ENCODE peak calls at places on chromosomes 12 and 14, in nine cellular contexts. S is K562, B is suprapubic skin, V is HepG2, Q is esophagus muscularis mucosa, E is A549, R is ovary, J is tibial nerve, O is sigmoid colon. L is an unnamed sample.

GRCh38 chr12:12533238-12533829 is 29.3 kb downstream of the DUSP16 start:
- DNase-seq in S (peak), B (no peak), V (peak), Q (no peak), E (no peak), R (peak), J (no peak), O (no peak), L (peak)

GRCh38 chr14:55348766-55349453 is 62.7 kb downstream of the ATG14 start:
- DNase-seq in S (no peak), B (no peak), V (no peak), Q (peak), E (no peak), R (no peak), J (no peak), O (no peak), L (no peak)

GRCh38 chr14:100341301-100342031 is 18.3 kb downstream of the SLC25A47 start:
- DNase-seq in S (no peak), B (peak), V (no peak), Q (no peak), E (peak), R (no peak), J (no peak), O (no peak), L (peak)

GRCh38 chr14:104638927-104639450 is 34.4 kb upstream of the TMEM179 start:
- DNase-seq in S (no peak), B (no peak), V (no peak), Q (no peak), E (no peak), R (no peak), J (no peak), O (peak), L (no peak)

GRCh38 chr14:35374273-35374681 is 30.3 kb downstream of the NFKBIA start:
- DNase-seq in S (no peak), B (no peak), V (peak), Q (no peak), E (peak), R (no peak), J (peak), O (peak), L (peak)

GRCh38 chr14:64541261-64541970 is 875 bp downstream of the HSPA2 start:
- DNase-seq in S (no peak), B (peak), V (no peak), Q (no peak), E (no peak), R (peak), J (no peak), O (peak), L (no peak)

GRCh38 chr12:76666272-76666845 is 97.6 kb upstream of the ZDHHC17 start:
- DNase-seq in S (no peak), B (no peak), V (no peak), Q (no peak), E (no peak), R (no peak), J (no peak), O (no peak), L (no peak)

GRCh38 chr14:20657216-20658211 is 16.0 kb upstream of the OR6S1 start:
- DNase-seq in S (peak), B (no peak), V (peak), Q (peak), E (peak), R (no peak), J (no peak), O (no peak), L (no peak)

GRCh38 chr12:47885012-47885501 is 19.7 kb downstream of the VDR start:
- DNase-seq in S (no peak), B (no peak), V (no peak), Q (no peak), E (no peak), R (no peak), J (no peak), O (no peak), L (no peak)

GRCh38 chr14:104697892-104698583 is 8.6 kb downstream of the INF2 start:
- DNase-seq in S (no peak), B (no peak), V (no peak), Q (no peak), E (no peak), R (no peak), J (no peak), O (no peak), L (no peak)

GRCh38 chr14:21255385-21256101 is 13.7 kb downstream of the HNRNPC start:
- DNase-seq in S (no peak), B (no peak), V (no peak), Q (no peak), E (no peak), R (no peak), J (no peak), O (no peak), L (no peak)

GRCh38 chr12:58285551-58285950 is 344.2 kb downstream of the ATP23 start:
- DNase-seq in S (no peak), B (no peak), V (no peak), Q (no peak), E (no peak), R (no peak), J (no peak), O (no peak), L (no peak)

GRCh38 chr14:95488376-95489162 is 27.9 kb downstream of the SYNE3 start:
- DNase-seq in S (no peak), B (no peak), V (no peak), Q (no peak), E (no peak), R (no peak), J (no peak), O (no peak), L (no peak)

GRCh38 chr14:81137316-81137715 is 83.4 kb downstream of the GTF2A1 start:
- DNase-seq in S (no peak), B (no peak), V (no peak), Q (no peak), E (peak), R (no peak), J (no peak), O (no peak), L (no peak)

GRCh38 chr12:26692417-26692816 is 140.6 kb downstream of the ITPR2 start:
- DNase-seq in S (no peak), B (no peak), V (no peak), Q (no peak), E (no peak), R (no peak), J (no peak), O (no peak), L (no peak)

GRCh38 chr14:59123975-59124374 is 64.5 kb upstream of the DAAM1 start:
- DNase-seq in S (no peak), B (no peak), V (no peak), Q (no peak), E (peak), R (no peak), J (no peak), O (no peak), L (no peak)

GRCh38 chr12:104356231-104357115 is 52.9 kb downstream of the EID3 start:
- DNase-seq in S (no peak), B (no peak), V (no peak), Q (peak), E (no peak), R (no peak), J (no peak), O (peak), L (no peak)

GRCh38 chr12:47276253-47277070 is 196.7 kb upstream of the AMIGO2 start:
- DNase-seq in S (peak), B (no peak), V (peak), Q (peak), E (no peak), R (no peak), J (no peak), O (no peak), L (no peak)

GRCh38 chr12:14403711-14404164 is 38.3 kb downstream of the ATF7IP start:
- DNase-seq in S (no peak), B (no peak), V (no peak), Q (no peak), E (no peak), R (no peak), J (no peak), O (no peak), L (no peak)

GRCh38 chr14:74326369-74327152 is 21.7 kb upstream of the VRTN start:
- DNase-seq in S (no peak), B (no peak), V (peak), Q (no peak), E (no peak), R (no peak), J (no peak), O (no peak), L (no peak)

GRCh38 chr14:63713765-63714164 is 14.1 kb downstream of the SGPP1 start:
- DNase-seq in S (no peak), B (no peak), V (no peak), Q (no peak), E (no peak), R (no peak), J (no peak), O (no peak), L (no peak)

GRCh38 chr14:34623506-34623905 is 6.4 kb downstream of the SNX6 start:
- DNase-seq in S (no peak), B (no peak), V (no peak), Q (no peak), E (no peak), R (no peak), J (no peak), O (no peak), L (no peak)

GRCh38 chr14:57382283-57382682 is 8.1 kb upstream of the NAA30 start:
- DNase-seq in S (no peak), B (no peak), V (peak), Q (no peak), E (no peak), R (no peak), J (no peak), O (no peak), L (no peak)

GRCh38 chr12:22285871-22286270 is 48.6 kb downstream of the ST8SIA1 start:
- DNase-seq in S (no peak), B (no peak), V (no peak), Q (no peak), E (no peak), R (no peak), J (no peak), O (no peak), L (no peak)

GRCh38 chr12:18595406-18595805 is 142.4 kb downstream of the PLCZ1 start:
- DNase-seq in S (no peak), B (no peak), V (no peak), Q (no peak), E (no peak), R (no peak), J (no peak), O (no peak), L (no peak)

GRCh38 chr12:112121780-112122565 is 3.4 kb upstream of the TRAFD1 start:
- DNase-seq in S (no peak), B (no peak), V (no peak), Q (peak), E (peak), R (peak), J (peak), O (peak), L (peak)

GRCh38 chr14:90091393-90091792 is 29.6 kb downstream of the KCNK13 start:
- DNase-seq in S (no peak), B (no peak), V (no peak), Q (peak), E (no peak), R (no peak), J (no peak), O (no peak), L (no peak)

GRCh38 chr14:53900499-53900898 is 56.1 kb downstream of the BMP4 start:
- DNase-seq in S (no peak), B (peak), V (no peak), Q (no peak), E (no peak), R (no peak), J (peak), O (peak), L (peak)

GRCh38 chr12:105275997-105276760 is 40.2 kb upstream of the APPL2 start:
- DNase-seq in S (no peak), B (no peak), V (no peak), Q (peak), E (no peak), R (no peak), J (no peak), O (no peak), L (no peak)

GRCh38 chr14:37569729-37570128 is 25.3 kb downstream of the FOXA1 start:
- DNase-seq in S (no peak), B (no peak), V (no peak), Q (no peak), E (no peak), R (no peak), J (no peak), O (no peak), L (no peak)

GRCh38 chr12:101685121-101685520 is 12.3 kb upstream of the CHPT1 start:
- DNase-seq in S (no peak), B (no peak), V (no peak), Q (no peak), E (no peak), R (no peak), J (no peak), O (no peak), L (no peak)

GRCh38 chr12:65778268-65779090 is 45.8 kb upstream of the HMGA2 start:
- DNase-seq in S (no peak), B (no peak), V (no peak), Q (no peak), E (no peak), R (no peak), J (no peak), O (no peak), L (no peak)

GRCh38 chr14:78697341-78697740 is 527.2 kb downstream of the NRXN3 start:
- DNase-seq in S (peak), B (no peak), V (peak), Q (no peak), E (peak), R (no peak), J (no peak), O (no peak), L (no peak)

GRCh38 chr12:114888458-114888857 is 204.5 kb upstream of the TBX3 start:
- DNase-seq in S (no peak), B (no peak), V (no peak), Q (no peak), E (no peak), R (no peak), J (no peak), O (no peak), L (no peak)

GRCh38 chr14:22939684-22940083 is 10.5 kb upstream of the PRMT5 start:
- DNase-seq in S (no peak), B (no peak), V (no peak), Q (no peak), E (no peak), R (no peak), J (no peak), O (no peak), L (no peak)

GRCh38 chr12:4505381-4505986 is 33.2 kb upstream of the RAD51AP1 start:
- DNase-seq in S (no peak), B (no peak), V (no peak), Q (no peak), E (no peak), R (no peak), J (no peak), O (no peak), L (no peak)

GRCh38 chr12:40552868-40553267 is 139.4 kb upstream of the CNTN1 start:
- DNase-seq in S (no peak), B (no peak), V (no peak), Q (no peak), E (no peak), R (no peak), J (no peak), O (no peak), L (no peak)

GRCh38 chr12:78002878-78003277 is 172.2 kb downstream of the NAV3 start:
- DNase-seq in S (no peak), B (no peak), V (no peak), Q (no peak), E (no peak), R (no peak), J (no peak), O (no peak), L (no peak)
- TF ChIP-seq CTCF in S (no peak), B (no peak), V (no peak), Q (no peak), E (no peak), R (no peak), J (no peak), O (no peak), L (no peak)

GRCh38 chr14:76924363-76925151 is 98.3 kb downstream of the LRRC74A start:
- DNase-seq in S (no peak), B (no peak), V (peak), Q (no peak), E (no peak), R (no peak), J (no peak), O (no peak), L (no peak)
- TF ChIP-seq EP300 in S (no peak), B (no peak), V (no peak), Q (no peak), E (no peak), R (no peak), J (no peak), O (no peak), L (no peak)

GRCh38 chr12:52952082-52952801 is 3.3 kb downstream of the KRT18 start:
- DNase-seq in S (peak), B (no peak), V (no peak), Q (no peak), E (no peak), R (no peak), J (no peak), O (no peak), L (peak)
- TF ChIP-seq CTCF in S (peak), B (no peak), V (peak), Q (no peak), E (peak), R (no peak), J (no peak), O (peak), L (no peak)

GRCh38 chr12:120076651-120077050 is 39.9 kb downstream of the RAB35 start:
- DNase-seq in S (no peak), B (no peak), V (no peak), Q (no peak), E (no peak), R (no peak), J (no peak), O (no peak), L (no peak)

GRCh38 chr12:120080043-120080400 is 36.5 kb downstream of the RAB35 start:
- DNase-seq in S (no peak), B (no peak), V (no peak), Q (no peak), E (no peak), R (no peak), J (no peak), O (no peak), L (no peak)

GRCh38 chr12:120077260-120077659 is 39.3 kb downstream of the RAB35 start:
- DNase-seq in S (no peak), B (no peak), V (no peak), Q (no peak), E (no peak), R (no peak), J (no peak), O (no peak), L (no peak)

GRCh38 chr12:120079352-120080042 is 37.1 kb downstream of the RAB35 start:
- DNase-seq in S (no peak), B (no peak), V (peak), Q (no peak), E (peak), R (no peak), J (no peak), O (no peak), L (no peak)

GRCh38 chr12:120078868-120079267 is 37.7 kb downstream of the RAB35 start:
- DNase-seq in S (no peak), B (no peak), V (no peak), Q (no peak), E (no peak), R (no peak), J (no peak), O (no peak), L (no peak)
- TF ChIP-seq EP300 in S (no peak), B (no peak), V (no peak), Q (no peak), E (no peak), R (no peak), J (no peak), O (no peak), L (no peak)

DNA sequence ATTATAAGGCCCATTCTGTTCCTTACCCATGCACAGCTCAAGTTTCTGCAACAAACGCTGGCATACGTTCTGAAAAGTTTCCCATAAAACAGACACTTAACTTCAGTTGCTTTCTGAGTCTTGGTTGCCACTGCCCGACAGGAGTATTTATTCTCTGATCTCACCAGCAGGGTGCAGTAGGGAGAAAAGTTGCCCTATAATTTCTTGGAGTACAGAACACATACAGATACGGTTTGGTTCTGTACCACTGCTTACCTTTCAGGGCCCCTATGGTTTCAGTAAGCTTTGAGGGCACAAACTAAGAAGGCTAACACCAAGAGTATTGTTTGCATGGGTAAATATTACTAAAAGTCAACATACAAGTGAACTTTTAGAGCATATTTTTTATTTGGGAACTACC is 77.9 kb downstream of the SPATA7 start:
- DNase-seq in S (peak), B (no peak), V (peak), Q (peak), E (peak), R (no peak), J (no peak), O (no peak), L (no peak)
- TF ChIP-seq CTCF in S (peak), B (no peak), V (peak), Q (no peak), E (peak), R (no peak), J (no peak), O (no peak), L (no peak)

GRCh38 chr12:6952121-6952859 is 1.1 kb downstream of the PTPN6 start:
- DNase-seq in S (no peak), B (peak), V (no peak), Q (no peak), E (no peak), R (no peak), J (no peak), O (peak), L (no peak)
- TF ChIP-seq EP300 in S (no peak), B (no peak), V (no peak), Q (no peak), E (no peak), R (no peak), J (no peak), O (no peak), L (no peak)

DNA sequence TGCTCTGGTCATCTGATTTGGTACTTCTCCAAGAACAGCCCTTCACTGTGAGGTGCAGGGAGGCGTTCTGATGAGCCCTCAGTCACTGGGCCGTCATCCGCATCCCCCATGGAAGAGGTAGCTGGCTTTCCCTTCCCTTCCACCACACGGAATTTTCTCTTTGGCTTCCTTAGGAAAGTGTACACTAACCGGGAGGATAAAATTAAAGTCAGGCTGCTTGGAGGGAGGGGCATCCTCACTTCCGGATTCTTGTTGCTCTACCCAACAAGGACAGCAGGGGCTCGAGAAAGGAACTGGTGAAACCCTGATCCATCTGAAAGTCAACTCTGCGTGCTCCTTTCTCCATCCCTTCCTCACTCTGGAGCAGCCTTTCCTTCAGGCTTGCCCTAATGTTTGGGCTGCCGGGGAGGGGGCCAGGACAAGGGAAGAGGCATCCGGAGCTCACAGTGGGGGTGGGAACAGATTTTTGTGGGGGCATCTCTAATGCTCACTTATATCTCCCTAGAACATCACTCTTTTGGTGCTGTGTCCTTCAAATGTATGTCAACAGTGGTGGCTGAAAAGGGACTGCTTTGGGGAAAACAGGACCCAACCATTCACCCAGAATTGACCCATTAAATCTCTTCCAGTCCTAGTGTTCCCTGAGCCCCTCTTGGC is 101.4 kb upstream of the FKBP4 start:
- DNase-seq in S (no peak), B (no peak), V (no peak), Q (peak), E (no peak), R (no peak), J (no peak), O (no peak), L (no peak)
- TF ChIP-seq CTCF in S (no peak), B (no peak), V (no peak), Q (no peak), E (no peak), R (no peak), J (no peak), O (no peak), L (no peak)

DNA sequence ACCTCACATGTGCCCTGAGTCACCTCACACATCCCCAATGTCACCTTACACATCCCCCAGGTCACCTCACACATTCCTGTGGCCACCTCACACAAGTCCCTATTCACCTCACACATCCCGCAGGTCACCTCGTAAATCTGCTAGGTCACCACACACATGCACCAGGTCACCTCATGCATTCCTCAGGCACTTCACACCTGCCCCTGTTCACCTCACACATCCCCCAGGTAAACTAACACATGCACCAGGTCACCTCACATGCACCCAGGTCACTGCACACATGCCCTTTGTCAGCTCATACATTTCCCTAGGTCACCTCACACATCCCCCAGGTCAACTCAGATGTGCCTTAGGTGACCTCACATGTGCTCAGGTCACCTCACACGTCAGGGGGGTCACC is 639.8 kb downstream of the TMEM121 start:
- DNase-seq in S (no peak), B (no peak), V (no peak), Q (peak), E (no peak), R (no peak), J (no peak), O (no peak), L (no peak)
- TF ChIP-seq EP300 in S (no peak), B (no peak), V (no peak), Q (no peak), E (no peak), R (no peak), J (no peak), O (no peak), L (no peak)